ENCODE peak calls at places on chromosomes 2 and 18, in ten cellular contexts. C, L, Z, A, Q, J, R, O, K and T are unnamed samples.

GRCh38 chr2:109256111-109256510 is 127.1 kb downstream of the SH3RF3 start:
- DNase-seq in C (no peak), L (no peak), Z (no peak), A (no peak), Q (no peak), J (no peak), R (peak; percentile 41), O (no peak), K (no peak), T (no peak)

GRCh38 chr2:158091647-158092046 is 10.0 kb upstream of the UPP2 start:
- DNase-seq in C (no peak), L (no peak), Z (no peak), A (no peak), Q (no peak), J (no peak), R (no peak), O (no peak), K (no peak), T (no peak)

GRCh38 chr18:39341106-39341505 is 1775.5 kb upstream of the CELF4 start:
- DNase-seq in C (no peak), L (peak; percentile 50), Z (no peak), A (no peak), Q (no peak), J (no peak), R (no peak), O (no peak), K (no peak), T (no peak)

GRCh38 chr2:144520718-144521487 is 984 bp upstream of the ZEB2 start:
- DNase-seq in C (peak; percentile 89), L (no peak), Z (no peak), A (peak; percentile 87), Q (no peak), J (peak; percentile 95), R (no peak), O (no peak), K (no peak), T (peak; percentile 76)

GRCh38 chr18:45063246-45064038 is 382.8 kb downstream of the SETBP1 start:
- DNase-seq in C (no peak), L (no peak), Z (no peak), A (no peak), Q (no peak), J (no peak), R (no peak), O (no peak), K (no peak), T (no peak)

GRCh38 chr18:77160515-77160914 is 27.9 kb upstream of the MBP start:
- DNase-seq in C (no peak), L (no peak), Z (no peak), A (no peak), Q (no peak), J (no peak), R (no peak), O (no peak), K (no peak), T (no peak)

GRCh38 chr2:2229898-2230817 is 100.9 kb downstream of the MYT1L start:
- DNase-seq in C (no peak), L (no peak), Z (no peak), A (no peak), Q (no peak), J (peak; percentile 5), R (no peak), O (peak; percentile 57), K (peak; percentile 4), T (no peak)

GRCh38 chr2:59585657-59586056 is 967.8 kb downstream of the BCL11A start:
- DNase-seq in C (no peak), L (no peak), Z (no peak), A (no peak), Q (peak; percentile 89), J (no peak), R (no peak), O (peak; percentile 83), K (peak; percentile 14), T (no peak)

GRCh38 chr2:43461461-43462073 is 134.3 kb downstream of the THADA start:
- DNase-seq in C (no peak), L (no peak), Z (no peak), A (no peak), Q (peak; percentile 60), J (no peak), R (no peak), O (no peak), K (no peak), T (no peak)

GRCh38 chr2:238060096-238060541 is 682 bp upstream of the SCLY start:
- DNase-seq in C (peak; percentile 22), L (no peak), Z (no peak), A (no peak), Q (peak; percentile 5), J (no peak), R (no peak), O (no peak), K (no peak), T (no peak)

GRCh38 chr18:57299931-57300330 is 52.4 kb upstream of the ST8SIA3 start:
- DNase-seq in C (no peak), L (no peak), Z (no peak), A (no peak), Q (no peak), J (no peak), R (no peak), O (no peak), K (no peak), T (no peak)

GRCh38 chr2:170643346-170643745 is 71.8 kb upstream of the SP5 start:
- DNase-seq in C (no peak), L (no peak), Z (no peak), A (no peak), Q (no peak), J (no peak), R (no peak), O (peak; percentile 25), K (no peak), T (no peak)

GRCh38 chr2:11406492-11407381 is 59.2 kb downstream of the E2F6 start:
- DNase-seq in C (peak; percentile 61), L (no peak), Z (no peak), A (peak; percentile 35), Q (no peak), J (peak; percentile 84), R (no peak), O (peak; percentile 34), K (no peak), T (no peak)